ENCODE peak calls at places on chromosomes 7 and 10, in eight cellular contexts. One of them, this sample, is unnamed.

GRCh38 chr7:24718431-24718831 is 38.8 kb downstream of the GSDME start:
- DNase-seq in lower lobe of right lung: no peak
- DNase-seq in A549: no peak
- DNase-seq in upper lobe of right lung: no peak
- DNase-seq in thyroid gland: no peak
- DNase-seq in spleen: peak
- DNase-seq in uterus: no peak
- DNase-seq in AG04450: no peak
- DNase-seq in this sample: no peak

GRCh38 chr7:1668932-1669485 is 1.1 kb upstream of the ELFN1 start:
- DNase-seq in lower lobe of right lung: peak
- DNase-seq in A549: no peak
- DNase-seq in upper lobe of right lung: peak
- DNase-seq in thyroid gland: no peak
- DNase-seq in spleen: peak
- DNase-seq in uterus: peak
- DNase-seq in AG04450: no peak
- DNase-seq in this sample: peak

GRCh38 chr7:95608344-95609173 is 12.2 kb upstream of the PDK4 start:
- DNase-seq in lower lobe of right lung: peak
- DNase-seq in A549: peak
- DNase-seq in upper lobe of right lung: peak
- DNase-seq in thyroid gland: peak
- DNase-seq in spleen: peak
- DNase-seq in uterus: peak
- DNase-seq in AG04450: peak
- DNase-seq in this sample: peak

GRCh38 chr10:28890121-28890950 is 213.0 kb downstream of the BAMBI start:
- DNase-seq in lower lobe of right lung: no peak
- DNase-seq in A549: no peak
- DNase-seq in upper lobe of right lung: no peak
- DNase-seq in thyroid gland: no peak
- DNase-seq in spleen: no peak
- DNase-seq in uterus: no peak
- DNase-seq in AG04450: no peak
- DNase-seq in this sample: no peak

GRCh38 chr7:112630565-112630964 is 149.8 kb downstream of the LSMEM1 start:
- DNase-seq in lower lobe of right lung: no peak
- DNase-seq in A549: no peak
- DNase-seq in upper lobe of right lung: no peak
- DNase-seq in thyroid gland: no peak
- DNase-seq in spleen: no peak
- DNase-seq in uterus: no peak
- DNase-seq in AG04450: peak
- DNase-seq in this sample: no peak

GRCh38 chr10:69845574-69846251 is 44.0 kb downstream of the COL13A1 start:
- DNase-seq in lower lobe of right lung: no peak
- DNase-seq in A549: no peak
- DNase-seq in upper lobe of right lung: no peak
- DNase-seq in thyroid gland: peak
- DNase-seq in spleen: peak
- DNase-seq in uterus: peak
- DNase-seq in AG04450: no peak
- DNase-seq in this sample: peak

GRCh38 chr10:84510121-84510520 is 181.7 kb downstream of the CCSER2 start:
- DNase-seq in lower lobe of right lung: no peak
- DNase-seq in A549: no peak
- DNase-seq in upper lobe of right lung: no peak
- DNase-seq in thyroid gland: no peak
- DNase-seq in spleen: no peak
- DNase-seq in uterus: no peak
- DNase-seq in AG04450: peak
- DNase-seq in this sample: no peak

GRCh38 chr10:126191192-126191591 is 197.1 kb downstream of the ADAM12 start:
- DNase-seq in lower lobe of right lung: no peak
- DNase-seq in A549: no peak
- DNase-seq in upper lobe of right lung: no peak
- DNase-seq in thyroid gland: no peak
- DNase-seq in spleen: no peak
- DNase-seq in uterus: no peak
- DNase-seq in AG04450: no peak
- DNase-seq in this sample: no peak

GRCh38 chr7:111668711-111669110 is 106.4 kb upstream of the IMMP2L start:
- DNase-seq in lower lobe of right lung: no peak
- DNase-seq in A549: no peak
- DNase-seq in upper lobe of right lung: no peak
- DNase-seq in thyroid gland: no peak
- DNase-seq in spleen: no peak
- DNase-seq in uterus: no peak
- DNase-seq in AG04450: no peak
- DNase-seq in this sample: no peak

GRCh38 chr10:30540286-30540685 is 89.3 kb downstream of the LYZL2 start:
- DNase-seq in lower lobe of right lung: no peak
- DNase-seq in A549: no peak
- DNase-seq in upper lobe of right lung: no peak
- DNase-seq in thyroid gland: no peak
- DNase-seq in spleen: no peak
- DNase-seq in uterus: no peak
- DNase-seq in AG04450: no peak
- DNase-seq in this sample: no peak

GRCh38 chr10:30538086-30538485 is 91.5 kb downstream of the LYZL2 start:
- DNase-seq in lower lobe of right lung: no peak
- DNase-seq in A549: peak
- DNase-seq in upper lobe of right lung: no peak
- DNase-seq in thyroid gland: no peak
- DNase-seq in spleen: no peak
- DNase-seq in uterus: no peak
- DNase-seq in AG04450: no peak
- DNase-seq in this sample: no peak

GRCh38 chr10:30537586-30537985 is 92.0 kb downstream of the LYZL2 start:
- DNase-seq in lower lobe of right lung: no peak
- DNase-seq in A549: no peak
- DNase-seq in upper lobe of right lung: no peak
- DNase-seq in thyroid gland: no peak
- DNase-seq in spleen: no peak
- DNase-seq in uterus: peak
- DNase-seq in AG04450: no peak
- DNase-seq in this sample: no peak

GRCh38 chr10:30536578-30536977 is 93.0 kb downstream of the LYZL2 start:
- DNase-seq in lower lobe of right lung: no peak
- DNase-seq in A549: no peak
- DNase-seq in upper lobe of right lung: no peak
- DNase-seq in thyroid gland: no peak
- DNase-seq in spleen: no peak
- DNase-seq in uterus: no peak
- DNase-seq in AG04450: no peak
- DNase-seq in this sample: no peak

DNA sequence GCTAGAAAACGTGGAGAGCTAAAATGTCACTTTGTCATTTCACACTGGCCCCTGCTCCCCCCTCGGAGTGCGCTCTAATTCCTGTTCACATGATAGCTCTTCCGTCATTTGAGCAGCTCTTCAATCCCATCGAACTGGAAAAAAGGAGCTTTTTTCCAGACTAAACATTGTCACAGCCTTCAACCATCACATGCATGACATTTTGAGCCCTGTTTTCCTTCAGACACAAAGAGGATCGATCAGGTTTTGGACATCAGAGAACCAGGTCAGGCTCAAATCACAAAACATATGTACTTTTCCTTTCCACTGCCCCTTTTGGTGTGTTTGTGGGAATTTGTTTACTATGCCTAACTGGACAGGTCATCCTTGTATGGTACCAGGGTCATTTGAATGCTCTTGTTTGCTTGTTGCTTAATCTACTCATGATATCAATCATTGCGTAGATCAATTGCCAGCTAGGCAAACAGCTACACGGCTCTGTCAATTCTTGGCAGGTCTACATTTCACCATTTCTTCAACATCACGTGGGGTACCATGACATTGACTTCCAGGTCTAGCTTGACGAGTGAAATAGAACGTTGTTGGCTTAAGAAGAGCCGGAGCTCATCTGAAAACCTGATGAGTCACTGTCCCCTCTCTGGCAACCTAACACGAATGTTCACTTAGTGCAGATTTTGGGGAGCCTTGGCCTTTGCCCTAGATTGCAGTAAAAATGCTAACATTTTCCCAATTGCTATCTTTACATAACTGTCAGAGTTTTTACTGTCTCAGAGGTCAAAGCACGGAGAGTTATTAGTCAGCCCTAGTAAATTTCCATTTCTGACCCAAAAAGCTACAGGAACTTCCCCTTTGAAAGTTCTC is 87.3 kb downstream of the LYZL2 start:
- DNase-seq in lower lobe of right lung: no peak
- DNase-seq in A549: no peak
- DNase-seq in upper lobe of right lung: no peak
- DNase-seq in thyroid gland: peak
- DNase-seq in spleen: no peak
- DNase-seq in uterus: no peak
- DNase-seq in AG04450: no peak
- DNase-seq in this sample: no peak
- H3K4me3 ChIP-seq in lower lobe of right lung: no peak
- H3K4me3 ChIP-seq in A549: no peak
- H3K4me3 ChIP-seq in upper lobe of right lung: no peak
- H3K4me3 ChIP-seq in thyroid gland: no peak
- H3K4me3 ChIP-seq in spleen: no peak
- H3K4me3 ChIP-seq in uterus: no peak
- H3K4me3 ChIP-seq in AG04450: no peak
- H3K4me3 ChIP-seq in this sample: no peak

GRCh38 chr7:42059275-42059674 is 177.7 kb downstream of the GLI3 start:
- DNase-seq in lower lobe of right lung: no peak
- DNase-seq in A549: no peak
- DNase-seq in upper lobe of right lung: no peak
- DNase-seq in thyroid gland: no peak
- DNase-seq in spleen: no peak
- DNase-seq in uterus: no peak
- DNase-seq in AG04450: no peak
- DNase-seq in this sample: no peak

GRCh38 chr7:42055171-42055570 is 181.8 kb downstream of the GLI3 start:
- DNase-seq in lower lobe of right lung: no peak
- DNase-seq in A549: no peak
- DNase-seq in upper lobe of right lung: no peak
- DNase-seq in thyroid gland: no peak
- DNase-seq in spleen: no peak
- DNase-seq in uterus: no peak
- DNase-seq in AG04450: no peak
- DNase-seq in this sample: no peak

GRCh38 chr7:42053834-42054233 is 183.2 kb downstream of the GLI3 start:
- DNase-seq in lower lobe of right lung: no peak
- DNase-seq in A549: no peak
- DNase-seq in upper lobe of right lung: no peak
- DNase-seq in thyroid gland: no peak
- DNase-seq in spleen: no peak
- DNase-seq in uterus: no peak
- DNase-seq in AG04450: no peak
- DNase-seq in this sample: no peak

DNA sequence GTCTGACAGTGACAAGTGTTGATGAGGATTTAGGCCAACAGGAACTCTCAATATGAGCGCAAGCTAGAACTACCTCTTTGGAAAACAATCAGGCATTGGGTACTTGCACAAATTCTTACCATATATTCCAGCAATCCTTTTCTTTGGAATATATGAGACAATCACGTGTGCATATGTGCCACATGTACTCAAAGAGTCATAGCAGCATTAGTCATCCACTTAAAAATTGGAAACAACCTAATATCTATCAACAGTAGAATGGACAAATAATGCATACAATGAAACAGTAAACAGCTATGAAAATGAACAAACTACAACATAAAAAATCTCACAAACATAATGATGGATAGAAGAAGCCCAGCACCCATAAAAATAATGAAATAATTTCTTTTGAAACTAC is 179.7 kb downstream of the GLI3 start:
- DNase-seq in lower lobe of right lung: no peak
- DNase-seq in A549: no peak
- DNase-seq in upper lobe of right lung: no peak
- DNase-seq in thyroid gland: no peak
- DNase-seq in spleen: no peak
- DNase-seq in uterus: no peak
- DNase-seq in AG04450: no peak
- DNase-seq in this sample: no peak
- H3K27ac ChIP-seq in lower lobe of right lung: no peak
- H3K27ac ChIP-seq in A549: no peak
- H3K27ac ChIP-seq in upper lobe of right lung: no peak
- H3K27ac ChIP-seq in thyroid gland: no peak
- H3K27ac ChIP-seq in spleen: no peak
- H3K27ac ChIP-seq in uterus: no peak
- H3K27ac ChIP-seq in AG04450: no peak
- H3K27ac ChIP-seq in this sample: no peak

GRCh38 chr7:84647797-84648762 is 453.5 kb upstream of the SEMA3A start:
- DNase-seq in lower lobe of right lung: no peak
- DNase-seq in A549: no peak
- DNase-seq in upper lobe of right lung: no peak
- DNase-seq in thyroid gland: no peak
- DNase-seq in spleen: no peak
- DNase-seq in uterus: no peak
- DNase-seq in AG04450: peak
- DNase-seq in this sample: no peak
- H3K4me3 ChIP-seq in lower lobe of right lung: no peak
- H3K4me3 ChIP-seq in A549: no peak
- H3K4me3 ChIP-seq in upper lobe of right lung: no peak
- H3K4me3 ChIP-seq in thyroid gland: no peak
- H3K4me3 ChIP-seq in spleen: no peak
- H3K4me3 ChIP-seq in uterus: no peak
- H3K4me3 ChIP-seq in AG04450: no peak
- H3K4me3 ChIP-seq in this sample: no peak

GRCh38 chr10:71605263-71605962 is 114.2 kb downstream of the C10orf105 start:
- DNase-seq in lower lobe of right lung: no peak
- DNase-seq in A549: no peak
- DNase-seq in upper lobe of right lung: no peak
- DNase-seq in thyroid gland: no peak
- DNase-seq in spleen: no peak
- DNase-seq in uterus: no peak
- DNase-seq in AG04450: no peak
- DNase-seq in this sample: no peak
- H3K27ac ChIP-seq in lower lobe of right lung: no peak
- H3K27ac ChIP-seq in A549: no peak
- H3K27ac ChIP-seq in upper lobe of right lung: no peak
- H3K27ac ChIP-seq in thyroid gland: no peak
- H3K27ac ChIP-seq in spleen: no peak
- H3K27ac ChIP-seq in uterus: no peak
- H3K27ac ChIP-seq in AG04450: no peak
- H3K27ac ChIP-seq in this sample: no peak

DNA sequence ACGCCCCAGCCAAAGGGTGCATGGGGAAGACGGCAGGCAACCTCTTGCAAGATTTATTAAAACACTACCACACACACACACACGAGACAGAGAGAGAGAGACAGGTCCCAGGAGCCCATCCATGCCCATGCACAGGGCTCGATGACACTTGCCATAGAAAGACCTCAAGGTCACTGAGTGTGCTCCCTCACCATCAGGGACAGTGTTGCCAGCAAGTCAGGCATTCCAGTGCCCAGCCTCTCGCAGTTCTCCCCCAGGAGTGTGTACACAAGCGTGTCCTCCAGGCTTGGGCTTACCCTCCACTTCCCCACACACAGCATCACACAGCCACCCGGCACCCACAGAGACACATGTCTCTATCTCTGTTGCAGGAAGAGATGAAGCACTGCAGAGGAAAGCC is 46.8 kb upstream of the SLF2 start:
- DNase-seq in lower lobe of right lung: no peak
- DNase-seq in A549: no peak
- DNase-seq in upper lobe of right lung: no peak
- DNase-seq in thyroid gland: no peak
- DNase-seq in spleen: no peak
- DNase-seq in uterus: no peak
- DNase-seq in AG04450: no peak
- DNase-seq in this sample: no peak
- H3K4me3 ChIP-seq in lower lobe of right lung: no peak
- H3K4me3 ChIP-seq in A549: no peak
- H3K4me3 ChIP-seq in upper lobe of right lung: no peak
- H3K4me3 ChIP-seq in thyroid gland: no peak
- H3K4me3 ChIP-seq in spleen: no peak
- H3K4me3 ChIP-seq in uterus: no peak
- H3K4me3 ChIP-seq in AG04450: no peak
- H3K4me3 ChIP-seq in this sample: no peak

GRCh38 chr10:63412304-63412703 is 53.5 kb downstream of the JMJD1C start:
- DNase-seq in lower lobe of right lung: no peak
- DNase-seq in A549: no peak
- DNase-seq in upper lobe of right lung: no peak
- DNase-seq in thyroid gland: no peak
- DNase-seq in spleen: no peak
- DNase-seq in uterus: no peak
- DNase-seq in AG04450: no peak
- DNase-seq in this sample: no peak
- H3K27ac ChIP-seq in lower lobe of right lung: no peak
- H3K27ac ChIP-seq in A549: no peak
- H3K27ac ChIP-seq in upper lobe of right lung: no peak
- H3K27ac ChIP-seq in thyroid gland: no peak
- H3K27ac ChIP-seq in spleen: no peak
- H3K27ac ChIP-seq in uterus: no peak
- H3K27ac ChIP-seq in AG04450: no peak
- H3K27ac ChIP-seq in this sample: no peak

This sample was measured in kidney.